ENCODE peak calls at places on chromosomes 4 and X, in five cellular contexts. E is foreskin keratinocyte; G is A673; B is CD4-positive, alpha-beta memory T cell; F is osteoblast. O is an unnamed sample. For H3K4me1, the result is how much of the 10 kb centered on the place peaks cover.

GRCh38 chr4:154009191-154009590 is 220.3 kb upstream of the SFRP2 start:
- DNase-seq in G (no peak), F (no peak), B (no peak), E (peak), O (no peak)

GRCh38 chr4:185127021-185127925 is 15.8 kb upstream of the SLC25A4 start:
- DNase-seq in B (no peak), F (peak), E (no peak), G (no peak), O (peak)

GRCh38 chr4:114807759-114808404 is 209.3 kb downstream of the UGT8 start:
- DNase-seq in E (no peak), B (peak), F (no peak), G (peak), O (peak)

GRCh38 chrX:18873189-18873791 is 110.6 kb downstream of the PHKA2 start:
- DNase-seq in E (peak), B (no peak), G (peak), F (peak), O (peak)

GRCh38 chr4:145075742-145076472 is 22.1 kb downstream of the ANAPC10 start:
- DNase-seq in B (no peak), F (no peak), E (no peak), G (no peak), O (no peak)

GRCh38 chr4:33780952-33781655 is 2463.2 kb downstream of the ARAP2 start:
- DNase-seq in E (peak), B (no peak), F (no peak), G (no peak), O (no peak)

GRCh38 chr4:150217192-150217591 is 138.9 kb downstream of the DCLK2 start:
- DNase-seq in F (peak), E (peak), B (no peak), G (peak), O (peak)

GRCh38 chr4:8165374-8165896 is 6.8 kb upstream of the ABLIM2 start:
- DNase-seq in G (no peak), E (no peak), B (no peak), F (peak), O (no peak)

GRCh38 chrX:71533850-71534515 is 1.1 kb downstream of the OGT start:
- DNase-seq in B (peak), E (peak), F (no peak), G (peak), O (peak)

GRCh38 chrX:56503941-56504673 is 59.3 kb upstream of the UBQLN2 start:
- DNase-seq in G (no peak), F (no peak), B (no peak), E (peak), O (no peak)
- H3K4me1 ChIP-seq in G (under half), F (under half), B (under half), E (under half), O (under half)

DNA sequence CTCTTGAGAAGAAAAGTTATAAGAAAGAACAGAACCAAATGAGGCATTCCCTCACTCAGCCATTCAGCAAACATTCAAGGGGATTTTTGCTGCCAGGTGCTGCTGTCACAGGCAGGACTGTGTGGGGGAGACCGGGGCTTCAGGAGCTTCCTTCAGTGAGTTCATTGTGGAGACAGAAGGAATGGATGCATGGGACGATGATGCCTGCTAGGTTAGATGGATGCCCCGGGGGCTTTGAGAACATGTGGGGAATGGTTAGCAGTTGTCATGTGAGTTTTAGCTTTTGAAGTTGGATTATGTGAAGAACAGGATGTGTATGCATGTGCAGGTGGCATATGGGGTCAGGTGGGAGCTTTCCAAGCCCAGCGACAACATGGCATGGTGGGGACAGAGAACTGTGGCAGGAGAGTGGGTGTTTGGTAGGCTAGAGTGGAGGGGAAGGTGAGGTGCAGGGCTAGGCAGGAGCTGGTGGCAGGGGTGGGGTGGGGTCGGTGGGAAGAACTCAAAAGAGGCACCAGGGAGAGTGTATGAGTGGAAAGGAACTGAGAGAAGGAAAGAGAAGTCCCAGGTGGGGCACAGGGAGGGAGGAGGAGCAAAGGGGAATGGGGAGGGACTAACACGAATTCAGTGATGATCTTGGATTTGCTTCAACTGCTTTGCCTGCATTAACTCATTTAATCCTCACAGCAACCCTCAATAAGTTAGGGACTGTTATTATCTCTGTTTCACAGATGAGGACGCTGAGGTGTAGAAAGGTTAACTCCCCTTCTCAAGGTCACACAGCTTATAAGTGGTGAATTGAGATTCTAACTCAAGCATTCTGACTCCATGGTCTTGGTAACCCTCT is 8.4 kb downstream of the DCUN1D4 start:
- DNase-seq in G (no peak), B (no peak), F (no peak), E (no peak), O (peak)
- H3K4me1 ChIP-seq in G (under half), B (under half), F (under half), E (under half), O (under half)

GRCh38 chr4:15656038-15656470 is 897 bp upstream of the FBXL5 start:
- DNase-seq in G (no peak), B (no peak), E (no peak), F (no peak), O (no peak)

GRCh38 chr4:15654556-15655222 is 468 bp downstream of the FBXL5 start:
- DNase-seq in E (no peak), B (no peak), G (peak), F (peak), O (peak)

GRCh38 chr4:15653864-15654391 is 1.2 kb downstream of the FBXL5 start:
- DNase-seq in E (peak), B (no peak), G (peak), F (no peak), O (peak)

GRCh38 chr4:15657366-15657765 is 2.2 kb upstream of the FBXL5 start:
- DNase-seq in G (no peak), E (no peak), B (no peak), F (no peak), O (no peak)

GRCh38 chr4:15655223-15656037 is at the start of gene FBXL5:
- DNase-seq in E (peak), B (peak), G (peak), F (peak), O (peak)
- H3K4me1 ChIP-seq in E (under half), B (under half), G (under half), F (under half), O (under half)

DNA sequence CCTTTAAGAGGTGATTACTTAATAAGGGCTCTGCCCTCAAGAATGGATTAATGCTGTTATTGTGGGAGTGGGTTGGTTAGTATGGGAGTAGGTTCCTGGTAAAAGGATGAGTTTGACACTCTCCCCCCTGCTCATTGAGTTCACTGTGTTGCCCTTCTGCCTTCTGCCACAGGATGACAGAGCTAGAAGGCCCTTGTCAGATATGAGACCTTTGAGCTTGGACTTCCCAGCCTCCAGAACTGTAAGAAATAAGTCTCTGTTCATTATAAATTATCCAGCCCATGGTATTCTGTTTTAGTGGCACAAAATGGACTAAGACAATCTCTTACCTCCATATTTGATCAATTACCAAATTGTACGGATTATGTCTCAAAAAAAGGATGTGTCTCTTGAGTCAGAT is 114.3 kb upstream of the NAP1L5 start:
- DNase-seq in B (no peak), G (no peak), F (no peak), E (no peak), O (no peak)
- H3K4me1 ChIP-seq in B (under half), G (under half), F (under half), E (under half), O (under half)

GRCh38 chr4:110633358-110634319 is 10.8 kb upstream of the PITX2 start:
- DNase-seq in G (no peak), F (peak), E (peak), B (no peak), O (no peak)
- H3K4me1 ChIP-seq in G (under half), F (under half), E (under half), B (under half), O (under half)

DNA sequence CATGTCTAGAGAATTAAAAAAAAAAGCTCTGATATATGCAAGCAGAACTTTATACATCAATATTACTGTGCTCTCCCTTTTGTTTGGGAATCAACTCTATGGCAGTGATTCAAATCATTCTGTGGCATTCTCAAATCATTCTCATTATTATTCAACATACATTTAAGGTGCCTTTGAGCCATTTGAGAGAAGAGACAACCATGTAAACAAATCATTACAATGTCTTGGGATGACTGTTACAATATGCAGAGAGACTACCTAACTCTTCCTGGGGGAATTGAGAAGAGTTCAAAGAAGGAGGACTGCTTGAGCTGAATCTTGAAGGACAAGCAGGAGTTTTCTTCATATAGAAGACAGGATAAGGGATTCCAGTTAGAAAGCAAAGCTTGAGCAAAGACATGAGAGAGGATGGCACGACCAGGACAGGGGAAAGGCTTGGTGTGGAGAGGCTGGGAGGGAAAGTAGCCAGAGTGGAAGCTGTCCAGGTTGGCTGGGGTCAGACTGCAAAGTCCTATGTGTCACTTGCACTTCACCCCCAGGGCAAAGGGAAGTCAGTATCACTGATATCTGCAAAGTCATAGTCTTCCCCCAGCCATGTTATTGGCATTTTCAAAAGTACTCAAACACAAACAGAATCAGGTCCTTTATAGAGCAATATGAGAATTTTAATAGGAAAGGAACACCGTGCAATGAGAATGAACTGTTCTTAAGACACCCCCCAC is 9.0 kb downstream of the SEC24D start:
- DNase-seq in B (no peak), G (no peak), E (no peak), F (no peak), O (no peak)
- H3K4me1 ChIP-seq in B (under half), G (under half), E (under half), F (half or more), O (under half)

GRCh38 chr4:172957216-172957615 is 211.4 kb upstream of the GALNT7 start:
- DNase-seq in F (no peak), B (no peak), G (no peak), E (no peak), O (no peak)
- H3K4me1 ChIP-seq in F (under half), B (under half), G (under half), E (under half), O (under half)

DNA sequence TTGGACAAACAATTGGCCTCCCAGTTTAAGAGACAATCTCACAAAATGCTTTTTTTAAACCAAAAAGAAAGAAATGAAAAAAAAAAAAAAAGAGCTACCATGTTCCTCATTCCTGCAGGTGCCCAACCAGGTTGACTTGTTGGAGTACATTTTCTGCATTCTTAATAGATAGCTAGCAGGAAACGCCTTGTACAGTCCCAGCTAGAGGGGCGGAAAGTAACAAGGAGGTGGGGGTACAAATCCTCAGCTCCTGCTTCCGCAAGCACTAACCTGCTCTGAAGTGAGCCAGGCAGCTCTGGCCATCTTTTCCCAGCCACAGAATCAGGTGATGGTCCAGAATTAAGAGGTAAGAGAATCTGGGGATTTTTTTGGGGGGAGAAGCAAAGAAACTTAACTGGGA is at the start of gene VGLL1:
- DNase-seq in B (no peak), F (no peak), G (no peak), E (peak), O (no peak)
- H3K4me1 ChIP-seq in B (under half), F (under half), G (under half), E (under half), O (under half)

GRCh38 chr4:87055340-87055739 is 120.5 kb downstream of the AFF1 start:
- DNase-seq in B (no peak), F (peak), E (no peak), G (no peak), O (no peak)
- H3K4me1 ChIP-seq in B (half or more), F (under half), E (under half), G (under half), O (under half)

O was measured in BE2C.